ENCODE peak calls at places on chromosomes 16 and 17, in ten cellular contexts. I is aorta; A is left ventricle myocardium inferior; Z is stimulated activated CD8-positive, alpha-beta memory T cell treated with anti-CD3 and anti-CD28 coated beads, Interleukin-4, amount 100 ng/mL, for 4 hours; Y is AG04450; D is SK-N-DZ; H is posterior cingulate gyrus; B is stimulated activated CD4-positive, alpha-beta T cell treated with anti-CD3 and anti-CD28 coated beads, Interleukin-15, amount 100 ng/mL, for 24 hours; F is GDM1; M is endothelial cell. E is an unnamed sample.

GRCh38 chr17:17365476-17366110 is 62.4 kb downstream of the NT5M start:
- DNase-seq in Y (no peak), A (no peak), F (no peak), Z (no peak), D (no peak), H (peak), I (peak), B (no peak), M (no peak), E (no peak)

GRCh38 chr17:81909966-81910839 is 996 bp downstream of the PCYT2 start:
- DNase-seq in B (no peak), Y (no peak), Z (no peak), M (no peak), I (no peak), F (no peak), D (no peak), A (no peak), H (no peak), E (no peak)

GRCh38 chr17:42251115-42251514 is 25.1 kb downstream of the STAT5B start:
- DNase-seq in B (no peak), A (no peak), F (no peak), D (no peak), H (no peak), Y (no peak), M (no peak), Z (no peak), I (no peak), E (no peak)

GRCh38 chr17:31629696-31630470 is 229.2 kb downstream of the COPRS start:
- DNase-seq in A (no peak), I (no peak), M (no peak), H (no peak), F (no peak), Y (peak), Z (no peak), D (no peak), B (no peak), E (no peak)

GRCh38 chr16:11303405-11304138 is 22.4 kb upstream of the PRM1 start:
- DNase-seq in M (no peak), I (no peak), B (no peak), F (no peak), H (no peak), Y (no peak), Z (no peak), D (peak), A (no peak), E (no peak)

GRCh38 chr17:57286372-57287105 is 30.2 kb downstream of the MSI2 start:
- DNase-seq in H (no peak), Z (no peak), B (no peak), A (no peak), M (no peak), F (no peak), Y (no peak), D (no peak), I (no peak), E (no peak)

GRCh38 chr17:4903051-4903818 is at the start of gene CHRNE:
- DNase-seq in I (peak), F (peak), A (peak), H (no peak), M (peak), B (peak), Z (peak), Y (peak), D (peak), E (no peak)

GRCh38 chr17:4858880-4859260 is 25.7 kb downstream of the MINK1 start:
- DNase-seq in D (no peak), Z (no peak), Y (no peak), F (no peak), B (no peak), A (peak), I (peak), H (peak), M (no peak), E (peak)

GRCh38 chr16:53756329-53756996 is 52.5 kb downstream of the FTO start:
- DNase-seq in F (no peak), M (no peak), Y (no peak), Z (no peak), H (no peak), D (no peak), I (no peak), B (no peak), A (no peak), E (no peak)

GRCh38 chr16:28321700-28322411 is 29.5 kb downstream of the SBK1 start:
- DNase-seq in D (peak), Y (no peak), I (no peak), F (no peak), H (no peak), Z (no peak), M (peak), A (no peak), B (peak), E (no peak)

GRCh38 chr16:71401988-71402387 is 39.9 kb downstream of the TLE7 start:
- DNase-seq in I (no peak), D (no peak), B (no peak), Y (no peak), M (no peak), H (no peak), F (no peak), Z (no peak), A (no peak), E (no peak)

GRCh38 chr17:27578718-27579085 is 52.3 kb upstream of the LGALS9 start:
- DNase-seq in B (peak), A (no peak), D (no peak), H (no peak), F (no peak), I (no peak), Y (no peak), Z (no peak), M (no peak), E (no peak)

GRCh38 chr17:34024303-34025178 is 230.5 kb upstream of the CCL2 start:
- DNase-seq in H (no peak), M (no peak), F (no peak), Z (no peak), I (no peak), D (no peak), A (no peak), Y (no peak), B (no peak), E (no peak)

GRCh38 chr16:55133654-55134053 is 190.3 kb upstream of the IRX6 start:
- DNase-seq in I (no peak), D (no peak), F (no peak), M (no peak), H (no peak), A (no peak), Y (no peak), B (no peak), Z (no peak), E (no peak)

GRCh38 chr16:6018848-6019489 is 921.4 kb upstream of the EEF2KMT start:
- DNase-seq in D (peak), A (no peak), F (no peak), Y (no peak), B (no peak), I (no peak), H (peak), M (peak), Z (no peak), E (no peak)

GRCh38 chr16:16004314-16004749 is 54.9 kb downstream of the ABCC1 start:
- DNase-seq in D (no peak), Y (peak), F (no peak), M (no peak), H (no peak), A (no peak), B (no peak), Z (no peak), I (no peak), E (no peak)

GRCh38 chr16:89338863-89339262 is 121.4 kb downstream of the ZNF778 start:
- DNase-seq in D (no peak), Z (no peak), M (no peak), F (no peak), A (no peak), I (no peak), Y (no peak), B (no peak), H (no peak), E (no peak)

GRCh38 chr17:63993368-63993990 is 4.7 kb upstream of the PRR29 start:
- DNase-seq in D (no peak), Y (no peak), M (no peak), A (peak), I (peak), F (no peak), Z (no peak), B (no peak), H (no peak), E (no peak)

GRCh38 chr17:10265100-10265810 is 66.8 kb upstream of the GAS7 start:
- DNase-seq in I (no peak), Z (no peak), Y (no peak), F (no peak), H (no peak), B (no peak), D (no peak), M (no peak), A (no peak), E (no peak)

GRCh38 chr17:55157165-55157564 is 107.6 kb upstream of the HLF start:
- DNase-seq in A (no peak), B (no peak), H (no peak), I (no peak), D (no peak), M (no peak), F (no peak), Z (no peak), Y (no peak), E (no peak)

GRCh38 chr16:16161319-16161718 is 62.0 kb downstream of the ABCC6 start:
- DNase-seq in Z (no peak), F (no peak), A (no peak), Y (no peak), H (no peak), M (no peak), D (no peak), I (no peak), B (no peak), E (no peak)

GRCh38 chr17:77531641-77532040 is 390.9 kb downstream of the SEC14L1 start:
- DNase-seq in M (no peak), Y (no peak), F (no peak), Z (no peak), B (no peak), A (no peak), D (no peak), H (no peak), I (no peak), E (no peak)

GRCh38 chr16:49587511-49587910 is 213.9 kb downstream of the C16orf78 start:
- DNase-seq in B (no peak), Y (no peak), F (no peak), A (no peak), Z (no peak), D (no peak), H (no peak), M (no peak), I (no peak), E (no peak)

GRCh38 chr17:9162275-9162985 is 141.1 kb downstream of the NTN1 start:
- DNase-seq in Y (no peak), M (no peak), B (no peak), I (peak), F (no peak), Z (no peak), H (no peak), A (no peak), D (no peak), E (no peak)

GRCh38 chr16:73058221-73058615 is 10.3 kb upstream of the ZFHX3 start:
- DNase-seq in D (no peak), H (peak), Y (no peak), I (peak), A (peak), F (peak), B (peak), M (no peak), Z (no peak), E (no peak)

GRCh38 chr17:63358111-63358839 is 87.8 kb downstream of the CYB561 start:
- DNase-seq in H (no peak), Z (no peak), B (no peak), M (no peak), F (no peak), D (no peak), I (no peak), Y (peak), A (no peak), E (no peak)

GRCh38 chr16:80556481-80556880 is 15.7 kb downstream of the DYNLRB2 start:
- DNase-seq in D (no peak), F (no peak), M (no peak), B (no peak), Y (no peak), I (no peak), A (no peak), Z (no peak), H (no peak), E (no peak)

GRCh38 chr16:68514511-68514910 is 24.6 kb upstream of the ZFP90 start:
- DNase-seq in M (no peak), H (no peak), Z (no peak), F (no peak), B (no peak), A (no peak), I (no peak), Y (no peak), D (no peak), E (no peak)

GRCh38 chr17:80284631-80285030 is 24.0 kb downstream of the RNF213 start:
- DNase-seq in F (no peak), A (no peak), I (no peak), D (peak), M (no peak), B (no peak), Y (no peak), H (peak), Z (no peak), E (peak)

GRCh38 chr16:67845291-67846062 is 1.3 kb upstream of the NUTF2 start:
- DNase-seq in Y (no peak), D (no peak), M (no peak), H (no peak), B (no peak), Z (no peak), A (no peak), F (no peak), I (no peak), E (no peak)

GRCh38 chr16:49556252-49557069 is 182.9 kb downstream of the C16orf78 start:
- DNase-seq in Z (no peak), F (no peak), A (no peak), H (no peak), I (no peak), D (peak), M (peak), B (no peak), Y (no peak), E (no peak)

GRCh38 chr16:46899443-46900143 is 15.4 kb downstream of the GPT2 start:
- DNase-seq in A (no peak), B (no peak), Z (no peak), H (no peak), M (no peak), Y (no peak), I (no peak), F (no peak), D (no peak), E (no peak)

E was measured in Right ventricle myocardium inferior.